ENCODE peak calls at places on chromosomes 12 and 14, in ten cellular contexts. Q, K, X, O, M, C, I, T, Y and A are unnamed samples.

GRCh38 chr12:45572114-45572513 is 157.4 kb upstream of the ARID2 start:
- DNase-seq in Q (no peak), M (no peak), I (no peak), C (no peak), X (no peak), T (no peak), Y (no peak), K (no peak), O (no peak), A (no peak)

GRCh38 chr14:34568803-34569202 is 29.3 kb upstream of the EAPP start:
- DNase-seq in K (no peak), T (no peak), I (no peak), O (no peak), Y (no peak), Q (no peak), M (no peak), C (no peak), X (no peak), A (no peak)

GRCh38 chr12:27332407-27333310 is at the start of gene BMAL2:
- DNase-seq in K (no peak), X (no peak), I (peak), O (peak), Y (peak), C (peak), Q (peak), T (peak), M (peak), A (peak)

GRCh38 chr14:58789756-58790155 is 152.0 kb downstream of the DACT1 start:
- DNase-seq in C (no peak), O (no peak), X (no peak), I (no peak), Y (no peak), M (no peak), K (no peak), Q (no peak), T (no peak), A (no peak)

GRCh38 chr14:25400607-25401206 is 350.8 kb upstream of the STXBP6 start:
- DNase-seq in M (peak), Y (peak), T (peak), Q (no peak), X (no peak), C (no peak), K (peak), I (peak), O (no peak), A (peak)

GRCh38 chr14:61569783-61570182 is 125.5 kb upstream of the HIF1A start:
- DNase-seq in I (no peak), X (no peak), K (no peak), Y (peak), O (peak), T (peak), Q (peak), C (no peak), M (peak), A (no peak)

GRCh38 chr14:45065540-45065939 is 18.4 kb upstream of the PRPF39 start:
- DNase-seq in Q (no peak), Y (no peak), C (no peak), X (no peak), K (no peak), O (no peak), T (no peak), M (no peak), I (no peak), A (no peak)

GRCh38 chr14:61749264-61749663 is 13.0 kb upstream of the SNAPC1 start:
- DNase-seq in K (no peak), Y (peak), O (no peak), X (no peak), Q (no peak), M (peak), I (no peak), C (no peak), T (no peak), A (no peak)

GRCh38 chr12:30884804-30885203 is 41.7 kb upstream of the TSPAN11 start:
- DNase-seq in I (no peak), M (no peak), X (no peak), T (no peak), Q (no peak), K (no peak), Y (no peak), C (no peak), O (no peak), A (no peak)

GRCh38 chr12:67457799-67458680 is 188.9 kb downstream of the CAND1 start:
- DNase-seq in K (no peak), Q (no peak), M (peak), Y (no peak), C (no peak), I (peak), O (no peak), X (no peak), T (no peak), A (no peak)